ENCODE peak calls at places on chromosome 4, in six cellular contexts. One of them, this sample, is unnamed.

GRCh38 chr4:74044676-74045075 is 6.2 kb upstream of the CXCL3 start:
- DNase-seq in left lung: no peak
- DNase-seq in endothelial cell: no peak
- DNase-seq in omental fat pad: no peak
- DNase-seq in GM12878: no peak
- DNase-seq in fibroblast of lung: peak; percentile 70
- DNase-seq in this sample: no peak

GRCh38 chr4:73620115-73620792 is at the start of gene RASSF6:
- DNase-seq in fibroblast of lung: peak; percentile 20
- DNase-seq in omental fat pad: no peak
- DNase-seq in GM12878: no peak
- DNase-seq in endothelial cell: peak; percentile 34
- DNase-seq in left lung: peak; percentile 78
- DNase-seq in this sample: no peak

GRCh38 chr4:25481648-25482047 is 104.6 kb downstream of the ANAPC4 start:
- DNase-seq in fibroblast of lung: no peak
- DNase-seq in endothelial cell: no peak
- DNase-seq in GM12878: no peak
- DNase-seq in left lung: no peak
- DNase-seq in omental fat pad: no peak
- DNase-seq in this sample: no peak

GRCh38 chr4:23297327-23297726 is 592.5 kb downstream of the PPARGC1A start:
- DNase-seq in GM12878: no peak
- DNase-seq in fibroblast of lung: no peak
- DNase-seq in left lung: no peak
- DNase-seq in omental fat pad: no peak
- DNase-seq in endothelial cell: no peak
- DNase-seq in this sample: no peak

GRCh38 chr4:55948726-55949479 is at the start of gene CEP135:
- DNase-seq in endothelial cell: peak; percentile 97
- DNase-seq in GM12878: peak; percentile 75
- DNase-seq in fibroblast of lung: peak; percentile 92
- DNase-seq in left lung: peak; percentile 95
- DNase-seq in omental fat pad: peak; percentile 67
- DNase-seq in this sample: peak; percentile 75

GRCh38 chr4:108169639-108170038 is 907 bp upstream of the LEF1 start:
- DNase-seq in fibroblast of lung: no peak
- DNase-seq in left lung: no peak
- DNase-seq in endothelial cell: no peak
- DNase-seq in GM12878: no peak
- DNase-seq in omental fat pad: no peak
- DNase-seq in this sample: no peak

GRCh38 chr4:158809611-158810486 is 41.0 kb downstream of the FNIP2 start:
- DNase-seq in fibroblast of lung: peak; percentile 99
- DNase-seq in omental fat pad: no peak
- DNase-seq in GM12878: peak; percentile 89
- DNase-seq in endothelial cell: no peak
- DNase-seq in left lung: no peak
- DNase-seq in this sample: no peak

GRCh38 chr4:151418385-151418784 is 9.4 kb downstream of the FHIP1A start:
- DNase-seq in fibroblast of lung: peak; percentile 90
- DNase-seq in left lung: no peak
- DNase-seq in omental fat pad: no peak
- DNase-seq in endothelial cell: no peak
- DNase-seq in GM12878: no peak
- DNase-seq in this sample: no peak

GRCh38 chr4:89657931-89658700 is 178.8 kb downstream of the SNCA start:
- DNase-seq in omental fat pad: no peak
- DNase-seq in left lung: no peak
- DNase-seq in fibroblast of lung: peak; percentile 25
- DNase-seq in endothelial cell: no peak
- DNase-seq in GM12878: no peak
- DNase-seq in this sample: no peak

GRCh38 chr4:38002451-38003071 is 42.4 kb downstream of the PTTG2 start:
- DNase-seq in GM12878: no peak
- DNase-seq in endothelial cell: no peak
- DNase-seq in left lung: no peak
- DNase-seq in fibroblast of lung: peak; percentile 55
- DNase-seq in omental fat pad: no peak
- DNase-seq in this sample: no peak

DNA sequence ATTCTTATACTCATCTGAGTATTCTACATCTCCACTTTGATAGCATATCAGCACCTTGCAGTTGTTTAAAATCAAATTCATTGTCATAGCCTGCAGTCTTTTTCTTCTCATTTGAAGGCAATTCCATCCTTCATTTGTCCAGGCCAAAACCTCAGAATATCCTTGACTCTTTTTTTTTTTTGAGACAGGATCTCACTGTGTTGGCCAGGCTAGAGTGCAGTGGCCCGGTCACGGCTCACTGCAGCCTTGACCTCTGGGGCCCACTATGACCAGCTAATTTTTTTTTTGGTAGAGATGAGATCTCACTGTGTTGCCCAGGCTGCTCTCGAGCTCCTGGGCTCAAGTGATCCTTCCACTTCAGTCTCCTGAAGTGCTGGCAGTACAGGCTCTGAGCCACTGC is 2.6 kb downstream of the MRPL1 start:
- DNase-seq in omental fat pad: no peak
- DNase-seq in left lung: no peak
- DNase-seq in GM12878: no peak
- DNase-seq in endothelial cell: no peak
- DNase-seq in fibroblast of lung: no peak
- DNase-seq in this sample: no peak
- TF ChIP-seq CTCF in omental fat pad: no peak
- TF ChIP-seq CTCF in left lung: no peak
- TF ChIP-seq CTCF in GM12878: no peak
- TF ChIP-seq CTCF in endothelial cell: no peak
- TF ChIP-seq CTCF in fibroblast of lung: no peak
- TF ChIP-seq CTCF in this sample: no peak

GRCh38 chr4:128310266-128310697 is 22.7 kb upstream of the PGRMC2 start:
- DNase-seq in GM12878: no peak
- DNase-seq in endothelial cell: no peak
- DNase-seq in omental fat pad: no peak
- DNase-seq in left lung: no peak
- DNase-seq in fibroblast of lung: no peak
- DNase-seq in this sample: no peak
- TF ChIP-seq CTCF in GM12878: no peak
- TF ChIP-seq CTCF in endothelial cell: no peak
- TF ChIP-seq CTCF in omental fat pad: no peak
- TF ChIP-seq CTCF in left lung: no peak
- TF ChIP-seq CTCF in fibroblast of lung: peak; percentile 11
- TF ChIP-seq CTCF in this sample: no peak

DNA sequence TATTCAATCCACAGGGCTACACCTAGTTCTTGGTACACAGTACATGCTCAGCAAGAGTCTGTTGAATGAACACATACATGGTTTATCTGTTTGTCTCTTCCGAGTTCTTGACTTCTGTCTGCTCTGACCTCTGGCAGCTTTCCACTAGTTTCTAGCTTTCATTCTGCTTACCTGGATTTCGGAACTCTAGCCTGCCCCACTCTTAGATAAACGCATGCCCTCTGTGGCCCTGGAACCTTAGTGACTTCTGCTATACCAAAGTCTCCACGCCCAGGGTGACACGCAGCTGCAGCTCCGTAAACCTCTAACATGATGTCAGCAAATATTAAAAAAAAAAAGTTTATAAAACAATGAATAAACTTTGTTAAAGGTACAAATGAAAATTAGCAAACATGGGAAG is 1.3 kb upstream of the SLC25A4 start:
- DNase-seq in left lung: no peak
- DNase-seq in omental fat pad: no peak
- DNase-seq in endothelial cell: no peak
- DNase-seq in fibroblast of lung: no peak
- DNase-seq in GM12878: no peak
- DNase-seq in this sample: no peak
- TF ChIP-seq CTCF in left lung: no peak
- TF ChIP-seq CTCF in omental fat pad: no peak
- TF ChIP-seq CTCF in endothelial cell: no peak
- TF ChIP-seq CTCF in fibroblast of lung: no peak
- TF ChIP-seq CTCF in GM12878: no peak
- TF ChIP-seq CTCF in this sample: no peak

GRCh38 chr4:17324431-17324830 is 187.5 kb downstream of the QDPR start:
- DNase-seq in fibroblast of lung: peak; percentile 59
- DNase-seq in omental fat pad: peak; percentile 33
- DNase-seq in endothelial cell: peak; percentile 50
- DNase-seq in left lung: no peak
- DNase-seq in GM12878: no peak
- DNase-seq in this sample: no peak
- TF ChIP-seq CTCF in fibroblast of lung: peak; percentile 74
- TF ChIP-seq CTCF in omental fat pad: no peak
- TF ChIP-seq CTCF in endothelial cell: peak; percentile 58
- TF ChIP-seq CTCF in left lung: no peak
- TF ChIP-seq CTCF in GM12878: peak; percentile 45
- TF ChIP-seq CTCF in this sample: peak; percentile 52

GRCh38 chr4:111780965-111781364 is 364.3 kb upstream of the FAM241A start:
- DNase-seq in fibroblast of lung: no peak
- DNase-seq in left lung: no peak
- DNase-seq in omental fat pad: no peak
- DNase-seq in GM12878: no peak
- DNase-seq in endothelial cell: no peak
- DNase-seq in this sample: no peak

GRCh38 chr4:111781611-111782010 is 363.6 kb upstream of the FAM241A start:
- DNase-seq in endothelial cell: no peak
- DNase-seq in fibroblast of lung: peak; percentile 7
- DNase-seq in left lung: no peak
- DNase-seq in omental fat pad: no peak
- DNase-seq in GM12878: no peak
- DNase-seq in this sample: no peak

GRCh38 chr4:111775908-111776307 is 369.3 kb upstream of the FAM241A start:
- DNase-seq in omental fat pad: no peak
- DNase-seq in GM12878: no peak
- DNase-seq in endothelial cell: no peak
- DNase-seq in fibroblast of lung: peak; percentile 22
- DNase-seq in left lung: no peak
- DNase-seq in this sample: no peak

GRCh38 chr4:111776546-111776945 is 368.7 kb upstream of the FAM241A start:
- DNase-seq in endothelial cell: no peak
- DNase-seq in GM12878: no peak
- DNase-seq in left lung: no peak
- DNase-seq in fibroblast of lung: peak; percentile 47
- DNase-seq in omental fat pad: no peak
- DNase-seq in this sample: no peak

DNA sequence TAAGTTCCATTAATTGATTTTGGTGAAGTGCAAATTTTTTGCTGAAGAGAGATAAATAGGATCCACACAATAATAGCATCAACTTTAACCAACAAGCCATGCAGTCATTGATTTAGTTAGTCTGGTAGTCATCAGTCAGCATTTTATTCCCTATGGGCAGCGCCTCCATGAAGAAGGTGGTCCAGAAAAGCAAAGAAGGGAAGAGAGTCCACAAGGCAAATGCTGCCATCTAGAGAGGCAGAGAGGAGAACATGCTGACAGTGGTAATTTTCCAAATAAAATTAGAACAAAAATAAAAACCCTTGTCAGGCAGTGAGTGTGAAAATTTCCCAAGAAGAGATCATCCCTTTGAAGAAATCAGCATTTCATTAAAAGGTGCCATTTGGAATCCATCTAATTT is 366.7 kb upstream of the FAM241A start:
- DNase-seq in left lung: no peak
- DNase-seq in fibroblast of lung: no peak
- DNase-seq in omental fat pad: no peak
- DNase-seq in endothelial cell: no peak
- DNase-seq in GM12878: no peak
- DNase-seq in this sample: no peak
- TF ChIP-seq CTCF in left lung: no peak
- TF ChIP-seq CTCF in fibroblast of lung: peak; percentile 47
- TF ChIP-seq CTCF in omental fat pad: no peak
- TF ChIP-seq CTCF in endothelial cell: no peak
- TF ChIP-seq CTCF in GM12878: no peak
- TF ChIP-seq CTCF in this sample: no peak

GRCh38 chr4:109798866-109799265 is 2.9 kb downstream of the CFI start:
- DNase-seq in GM12878: no peak
- DNase-seq in fibroblast of lung: no peak
- DNase-seq in left lung: no peak
- DNase-seq in endothelial cell: no peak
- DNase-seq in omental fat pad: no peak
- DNase-seq in this sample: no peak

GRCh38 chr4:109801895-109802319 is at the start of gene CFI:
- DNase-seq in GM12878: no peak
- DNase-seq in omental fat pad: no peak
- DNase-seq in left lung: no peak
- DNase-seq in endothelial cell: no peak
- DNase-seq in fibroblast of lung: peak; percentile 90
- DNase-seq in this sample: no peak

GRCh38 chr4:109809657-109810056 is 5.9 kb upstream of the GAR1 start:
- DNase-seq in left lung: no peak
- DNase-seq in omental fat pad: no peak
- DNase-seq in endothelial cell: no peak
- DNase-seq in GM12878: no peak
- DNase-seq in fibroblast of lung: no peak
- DNase-seq in this sample: no peak

GRCh38 chr4:109801099-109801789 is 555 bp downstream of the CFI start:
- DNase-seq in GM12878: no peak
- DNase-seq in fibroblast of lung: no peak
- DNase-seq in left lung: no peak
- DNase-seq in omental fat pad: no peak
- DNase-seq in endothelial cell: no peak
- DNase-seq in this sample: no peak

GRCh38 chr4:109803924-109804571 is 2.2 kb upstream of the CFI start:
- DNase-seq in fibroblast of lung: peak; percentile 67
- DNase-seq in endothelial cell: peak; percentile 31
- DNase-seq in left lung: no peak
- DNase-seq in GM12878: peak; percentile 7
- DNase-seq in omental fat pad: no peak
- DNase-seq in this sample: peak; percentile 8
- TF ChIP-seq CTCF in fibroblast of lung: no peak
- TF ChIP-seq CTCF in endothelial cell: no peak
- TF ChIP-seq CTCF in left lung: no peak
- TF ChIP-seq CTCF in GM12878: peak; percentile 53
- TF ChIP-seq CTCF in omental fat pad: no peak
- TF ChIP-seq CTCF in this sample: peak; percentile 36

GRCh38 chr4:110641218-110641617 is 18.3 kb upstream of the PITX2 start:
- DNase-seq in endothelial cell: peak; percentile 22
- DNase-seq in omental fat pad: no peak
- DNase-seq in left lung: no peak
- DNase-seq in GM12878: no peak
- DNase-seq in fibroblast of lung: no peak
- DNase-seq in this sample: no peak
- TF ChIP-seq CTCF in endothelial cell: no peak
- TF ChIP-seq CTCF in omental fat pad: no peak
- TF ChIP-seq CTCF in left lung: no peak
- TF ChIP-seq CTCF in GM12878: no peak
- TF ChIP-seq CTCF in fibroblast of lung: no peak
- TF ChIP-seq CTCF in this sample: no peak